ENCODE peak calls at places on chromosomes 7 and 10, in ten cellular contexts. I is Panc1; C is neuronal stem cell; N is CD8-positive, alpha-beta T cell; W is astrocyte; Q is hepatocyte; X is left lung; H is OCI-LY7; B is CD4-positive, alpha-beta memory T cell; F is dorsolateral prefrontal cortex. G is an unnamed sample.

GRCh38 chr7:158569858-158570239 is 17.8 kb downstream of the PTPRN2 start:
- DNase-seq in I (no peak), C (no peak), N (no peak), W (no peak), Q (no peak), X (no peak), H (no peak), B (no peak), F (no peak), G (no peak)

GRCh38 chr7:22900101-22900500 is 77.5 kb upstream of the TOMM7 start:
- DNase-seq in I (no peak), C (no peak), N (no peak), W (no peak), Q (no peak), X (no peak), H (no peak), B (no peak), F (no peak), G (no peak)

GRCh38 chr10:129203819-129204218 is 263.2 kb upstream of the MGMT start:
- DNase-seq in I (no peak), C (no peak), N (no peak), W (no peak), Q (no peak), X (no peak), H (no peak), B (no peak), F (no peak), G (no peak)

GRCh38 chr7:33862946-33863814 is 42.2 kb upstream of the BMPER start:
- DNase-seq in I (no peak), C (no peak), N (no peak), W (no peak), Q (no peak), X (no peak), H (no peak), B (no peak), F (no peak), G (no peak)

GRCh38 chr7:90756366-90756765 is 160.2 kb downstream of the CDK14 start:
- DNase-seq in I (no peak), C (no peak), N (no peak), W (no peak), Q (no peak), X (no peak), H (peak), B (no peak), F (no peak), G (no peak)

GRCh38 chr10:12348870-12349627 is at the start of gene CAMK1D:
- DNase-seq in I (no peak), C (peak), N (peak), W (peak), Q (peak), X (peak), H (peak), B (peak), F (peak), G (peak)

GRCh38 chr10:11874568-11875182 is 51.5 kb downstream of the PROSER2 start:
- DNase-seq in I (no peak), C (peak), N (peak), W (peak), Q (peak), X (peak), H (no peak), B (peak), F (peak), G (peak)

GRCh38 chr7:110762514-110762913 is 328.4 kb upstream of the LRRN3 start:
- DNase-seq in I (no peak), C (no peak), N (no peak), W (no peak), Q (peak), X (no peak), H (no peak), B (no peak), F (no peak), G (no peak)

GRCh38 chr10:51950996-51951392 is 251.6 kb upstream of the CSTF2T start:
- DNase-seq in I (no peak), C (no peak), N (no peak), W (no peak), Q (no peak), X (no peak), H (no peak), B (no peak), F (no peak), G (no peak)

GRCh38 chr7:155858521-155859061 is 46.3 kb upstream of the SHH start:
- DNase-seq in I (no peak), C (no peak), N (no peak), W (peak), Q (peak), X (no peak), H (no peak), B (no peak), F (no peak), G (no peak)

GRCh38 chr7:102061981-102062390 is 224.7 kb upstream of the SH2B2 start:
- DNase-seq in I (no peak), C (no peak), N (no peak), W (peak), Q (peak), X (peak), H (peak), B (no peak), F (no peak), G (no peak)

GRCh38 chr7:100895956-100896742 is 461 bp upstream of the ACHE start:
- DNase-seq in I (no peak), C (no peak), N (no peak), W (no peak), Q (peak), X (no peak), H (no peak), B (peak), F (peak), G (peak)

GRCh38 chr7:44077681-44078091 is 4.6 kb downstream of the POLM start:
- DNase-seq in I (no peak), C (no peak), N (no peak), W (no peak), Q (no peak), X (peak), H (no peak), B (no peak), F (peak), G (no peak)

GRCh38 chr7:123769371-123769770 is 20.6 kb upstream of the WASL start:
- DNase-seq in I (peak), C (no peak), N (no peak), W (peak), Q (no peak), X (peak), H (no peak), B (no peak), F (no peak), G (no peak)

GRCh38 chr7:156178857-156179256 is 366.6 kb upstream of the SHH start:
- DNase-seq in I (no peak), C (no peak), N (no peak), W (no peak), Q (no peak), X (no peak), H (no peak), B (no peak), F (no peak), G (no peak)

GRCh38 chr10:114551310-114551972 is 106.6 kb downstream of the ABLIM1 start:
- DNase-seq in I (no peak), C (no peak), N (no peak), W (peak), Q (peak), X (peak), H (no peak), B (no peak), F (no peak), G (no peak)

GRCh38 chr10:112143420-112143819 is 40.1 kb downstream of the GPAM start:
- DNase-seq in I (no peak), C (no peak), N (no peak), W (no peak), Q (no peak), X (no peak), H (no peak), B (no peak), F (no peak), G (no peak)

GRCh38 chr7:10940748-10941358 is 32.8 kb upstream of the PHF14 start:
- DNase-seq in I (no peak), C (no peak), N (peak), W (no peak), Q (peak), X (no peak), H (peak), B (peak), F (no peak), G (no peak)

GRCh38 chr7:99551767-99552463 is at the start of gene FAM200A:
- DNase-seq in I (peak), C (peak), N (peak), W (peak), Q (peak), X (peak), H (peak), B (peak), F (peak), G (peak)

GRCh38 chr10:124039432-124040086 is 53.8 kb downstream of the CHST15 start:
- DNase-seq in I (no peak), C (no peak), N (no peak), W (no peak), Q (no peak), X (no peak), H (no peak), B (no peak), F (no peak), G (no peak)

GRCh38 chr10:97001183-97001991 is 169.3 kb downstream of the LCOR start:
- DNase-seq in I (no peak), C (no peak), N (no peak), W (no peak), Q (no peak), X (no peak), H (no peak), B (no peak), F (no peak), G (no peak)

GRCh38 chr10:96998329-96998888 is 166.3 kb downstream of the LCOR start:
- DNase-seq in I (no peak), C (no peak), N (no peak), W (peak), Q (peak), X (no peak), H (no peak), B (no peak), F (no peak), G (no peak)

GRCh38 chr10:96999337-96999736 is 167.2 kb downstream of the LCOR start:
- DNase-seq in I (no peak), C (no peak), N (no peak), W (no peak), Q (no peak), X (no peak), H (no peak), B (no peak), F (no peak), G (no peak)

GRCh38 chr10:97000487-97001182 is 168.5 kb downstream of the LCOR start:
- DNase-seq in I (no peak), C (no peak), N (no peak), W (no peak), Q (peak), X (no peak), H (no peak), B (no peak), F (no peak), G (no peak)

DNA sequence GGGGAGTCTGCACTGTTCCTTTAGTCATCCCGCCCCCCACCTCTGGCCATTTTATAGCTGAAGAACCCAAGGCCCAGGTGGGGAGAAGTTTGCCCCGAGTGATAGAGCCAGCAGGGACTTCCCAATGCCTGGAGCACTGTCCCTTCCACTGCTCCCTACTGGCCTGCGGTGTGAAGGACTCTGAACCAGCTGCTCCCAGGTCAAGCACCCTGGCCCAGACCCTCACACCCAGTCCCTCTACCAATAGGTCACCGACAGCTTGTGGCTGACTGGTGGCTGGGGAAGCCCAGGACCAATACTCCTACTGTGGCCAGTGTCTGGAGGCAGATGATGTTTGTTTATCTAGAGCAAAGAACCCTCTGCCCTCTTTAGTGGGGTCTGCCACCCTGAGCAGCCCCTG is 167.9 kb downstream of the LCOR start:
- DNase-seq in I (no peak), C (no peak), N (no peak), W (no peak), Q (no peak), X (no peak), H (no peak), B (no peak), F (no peak), G (no peak)
- H3K27ac ChIP-seq in I (no peak), C (no peak), N (no peak), W (no peak), Q (no peak), X (no peak), H (no peak), B (no peak), F (no peak), G (no peak)

GRCh38 chr7:117083648-117084047 is 130.3 kb downstream of the ST7 start:
- DNase-seq in I (no peak), C (no peak), N (no peak), W (no peak), Q (no peak), X (no peak), H (no peak), B (no peak), F (no peak), G (no peak)

GRCh38 chr7:117085769-117086463 is 132.6 kb downstream of the ST7 start:
- DNase-seq in I (no peak), C (no peak), N (no peak), W (peak), Q (no peak), X (no peak), H (no peak), B (no peak), F (no peak), G (no peak)

GRCh38 chr7:117086788-117087187 is 133.5 kb downstream of the ST7 start:
- DNase-seq in I (no peak), C (no peak), N (no peak), W (peak), Q (no peak), X (no peak), H (no peak), B (no peak), F (no peak), G (no peak)

GRCh38 chr7:117084286-117084685 is 131.0 kb downstream of the ST7 start:
- DNase-seq in I (no peak), C (no peak), N (no peak), W (no peak), Q (no peak), X (no peak), H (no peak), B (no peak), F (no peak), G (no peak)

GRCh38 chr7:117085275-117085674 is 132.0 kb downstream of the ST7 start:
- DNase-seq in I (no peak), C (no peak), N (no peak), W (no peak), Q (no peak), X (no peak), H (no peak), B (no peak), F (no peak), G (no peak)
- H3K27ac ChIP-seq in I (no peak), C (no peak), N (no peak), W (no peak), Q (no peak), X (no peak), H (no peak), B (no peak), F (no peak), G (no peak)

GRCh38 chr7:82183633-82184032 is 259.9 kb downstream of the CACNA2D1 start:
- DNase-seq in I (no peak), C (no peak), N (no peak), W (peak), Q (no peak), X (no peak), H (no peak), B (no peak), F (no peak), G (no peak)
- H3K27ac ChIP-seq in I (no peak), C (no peak), N (no peak), W (peak), Q (no peak), X (no peak), H (no peak), B (no peak), F (no peak), G (no peak)

GRCh38 chr10:5942001-5942400 is 35.3 kb downstream of the IL15RA start:
- DNase-seq in I (no peak), C (no peak), N (no peak), W (no peak), Q (no peak), X (no peak), H (no peak), B (no peak), F (no peak), G (no peak)

GRCh38 chr10:5941579-5941978 is 35.8 kb downstream of the IL15RA start:
- DNase-seq in I (no peak), C (no peak), N (no peak), W (no peak), Q (no peak), X (no peak), H (no peak), B (no peak), F (no peak), G (no peak)

GRCh38 chr10:5942471-5942870 is 34.9 kb downstream of the IL15RA start:
- DNase-seq in I (no peak), C (no peak), N (no peak), W (no peak), Q (no peak), X (peak), H (no peak), B (no peak), F (no peak), G (no peak)

GRCh38 chr10:5938291-5938690 is 39.1 kb downstream of the IL15RA start:
- DNase-seq in I (no peak), C (no peak), N (no peak), W (no peak), Q (no peak), X (no peak), H (no peak), B (no peak), F (no peak), G (no peak)

DNA sequence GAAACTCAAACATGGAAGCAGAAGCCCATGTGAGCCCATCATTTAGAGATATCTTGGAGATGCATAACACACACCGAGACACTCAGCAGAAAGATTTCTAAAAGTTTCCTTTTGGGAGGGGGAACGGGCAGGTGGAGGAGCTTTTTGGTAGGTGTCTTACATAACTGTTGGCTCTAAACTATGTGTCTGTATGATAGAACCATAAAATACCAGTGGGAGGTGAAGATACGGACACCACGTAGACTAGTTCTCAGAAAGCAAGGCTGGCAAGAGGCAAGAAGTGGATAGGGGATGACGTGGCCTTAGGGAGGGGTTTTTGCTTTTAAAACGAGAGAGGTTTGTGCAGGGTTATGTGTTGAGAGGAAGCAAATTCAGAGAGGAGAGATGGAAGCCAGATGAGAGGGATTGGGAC is 36.5 kb downstream of the IL15RA start:
- DNase-seq in I (no peak), C (no peak), N (no peak), W (no peak), Q (no peak), X (no peak), H (no peak), B (no peak), F (no peak), G (no peak)
- H3K27ac ChIP-seq in I (no peak), C (no peak), N (no peak), W (no peak), Q (no peak), X (peak), H (no peak), B (no peak), F (no peak), G (no peak)

GRCh38 chr10:13912111-13912510 is 325.3 kb downstream of the PRPF18 start:
- DNase-seq in I (no peak), C (no peak), N (no peak), W (no peak), Q (no peak), X (no peak), H (no peak), B (no peak), F (no peak), G (no peak)

GRCh38 chr10:13916384-13916947 is 329.7 kb downstream of the PRPF18 start:
- DNase-seq in I (no peak), C (no peak), N (no peak), W (no peak), Q (no peak), X (no peak), H (no peak), B (no peak), F (no peak), G (no peak)

GRCh38 chr10:13909911-13910617 is 323.3 kb downstream of the PRPF18 start:
- DNase-seq in I (no peak), C (no peak), N (no peak), W (no peak), Q (no peak), X (no peak), H (no peak), B (no peak), F (no peak), G (no peak)

GRCh38 chr10:13915710-13916109 is 328.9 kb downstream of the PRPF18 start:
- DNase-seq in I (no peak), C (peak), N (no peak), W (no peak), Q (no peak), X (no peak), H (no peak), B (no peak), F (peak), G (no peak)

DNA sequence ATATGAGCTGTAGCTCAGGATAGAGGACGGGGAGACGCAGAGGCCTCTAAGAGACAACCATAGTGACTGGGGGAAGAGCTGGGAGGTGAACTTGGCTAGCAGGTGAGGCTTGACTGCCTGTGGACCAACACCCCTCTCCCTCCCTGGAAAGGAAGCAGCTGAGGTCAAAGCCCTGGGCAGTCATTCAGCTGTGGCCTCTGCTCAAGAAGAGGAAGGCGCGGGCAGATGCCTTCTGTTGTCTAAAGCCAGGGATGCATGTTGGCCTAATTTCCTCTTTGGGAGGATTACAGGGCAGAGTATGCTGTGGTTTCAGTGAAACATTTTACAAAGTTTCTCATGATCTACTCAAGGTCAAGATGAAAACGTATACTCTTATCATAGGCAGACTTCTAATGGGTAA is 327.1 kb downstream of the PRPF18 start:
- DNase-seq in I (no peak), C (no peak), N (no peak), W (no peak), Q (no peak), X (peak), H (no peak), B (no peak), F (no peak), G (no peak)
- H3K27ac ChIP-seq in I (no peak), C (no peak), N (no peak), W (no peak), Q (no peak), X (no peak), H (no peak), B (no peak), F (peak), G (no peak)

DNA sequence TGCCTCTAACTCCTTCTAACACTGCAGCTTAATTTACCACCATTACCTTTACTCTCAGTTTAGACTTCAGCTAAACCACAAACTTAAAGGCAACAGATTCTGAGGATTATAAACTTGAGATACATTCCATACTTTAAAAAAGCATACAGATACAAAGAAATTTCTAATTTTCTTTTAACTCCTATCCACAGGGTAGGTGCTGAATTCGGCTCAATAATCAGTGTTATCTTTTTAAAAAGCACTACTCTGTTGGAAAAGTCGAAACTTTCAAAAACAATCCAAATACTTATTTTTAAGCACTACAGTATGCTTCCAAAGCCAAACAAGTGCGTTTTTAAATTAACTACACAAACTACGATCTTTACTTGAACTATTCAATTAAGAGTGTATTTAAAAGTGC is 1.0 kb downstream of the SMNDC1 start:
- DNase-seq in I (no peak), C (no peak), N (no peak), W (no peak), Q (no peak), X (no peak), H (no peak), B (no peak), F (no peak), G (no peak)
- H3K27ac ChIP-seq in I (peak), C (no peak), N (peak), W (peak), Q (peak), X (peak), H (no peak), B (peak), F (no peak), G (peak)

GRCh38 chr10:17240617-17241016 is 12.6 kb downstream of the VIM start:
- DNase-seq in I (no peak), C (no peak), N (no peak), W (no peak), Q (no peak), X (no peak), H (no peak), B (no peak), F (no peak), G (no peak)

GRCh38 chr10:17238445-17239275 is 10.6 kb downstream of the VIM start:
- DNase-seq in I (no peak), C (no peak), N (no peak), W (peak), Q (no peak), X (no peak), H (no peak), B (no peak), F (no peak), G (no peak)

GRCh38 chr10:17237915-17238444 is 9.9 kb downstream of the VIM start:
- DNase-seq in I (no peak), C (no peak), N (no peak), W (no peak), Q (no peak), X (no peak), H (no peak), B (no peak), F (no peak), G (no peak)

GRCh38 chr10:17239671-17240460 is 11.8 kb downstream of the VIM start:
- DNase-seq in I (no peak), C (no peak), N (no peak), W (no peak), Q (no peak), X (no peak), H (no peak), B (no peak), F (no peak), G (no peak)

GRCh38 chr10:17239276-17239660 is 11.2 kb downstream of the VIM start:
- DNase-seq in I (no peak), C (no peak), N (no peak), W (no peak), Q (no peak), X (no peak), H (no peak), B (no peak), F (no peak), G (no peak)
- H3K27ac ChIP-seq in I (peak), C (no peak), N (no peak), W (peak), Q (peak), X (peak), H (no peak), B (no peak), F (no peak), G (no peak)